ENCODE peak calls at places on chromosomes 12 and 14, in ten cellular contexts. Y is BJ; L is CD4-positive, alpha-beta T cell; X is activated B cell treated with CpG ODN at 0.5 μM for 24 hours; B is H9; P is neural crest cell; K is upper lobe of right lung; Q is mesothelial cell of epicardium; M is HCT116; A is hepatocyte. N is an unnamed sample.

GRCh38 chr12:111807232-111807631 is 34.8 kb upstream of the MAPKAPK5 start:
- DNase-seq in Y (no peak), L (no peak), X (no peak), B (no peak), P (no peak), K (no peak), Q (no peak), M (no peak), A (peak; percentile 50), N (peak; percentile 28)

GRCh38 chr14:96666088-96666487 is 131.1 kb upstream of the VRK1 start:
- DNase-seq in Y (no peak), L (no peak), X (no peak), B (no peak), P (no peak), K (no peak), Q (no peak), M (no peak), A (no peak), N (no peak)

GRCh38 chr14:92556255-92556741 is 42.7 kb downstream of the RIN3 start:
- DNase-seq in Y (no peak), L (no peak), X (no peak), B (no peak), P (no peak), K (no peak), Q (no peak), M (no peak), A (no peak), N (no peak)

GRCh38 chr12:89414851-89415250 is 62.5 kb upstream of the DUSP6 start:
- DNase-seq in Y (peak; percentile 52), L (no peak), X (no peak), B (no peak), P (no peak), K (no peak), Q (no peak), M (no peak), A (no peak), N (no peak)

GRCh38 chr12:60059180-60059579 is 463.4 kb downstream of the SLC16A7 start:
- DNase-seq in Y (no peak), L (no peak), X (no peak), B (no peak), P (no peak), K (no peak), Q (no peak), M (no peak), A (no peak), N (no peak)

GRCh38 chr12:115871714-115872113 is 405.8 kb downstream of the MED13L start:
- DNase-seq in Y (no peak), L (no peak), X (no peak), B (peak; percentile 74), P (peak; percentile 26), K (no peak), Q (no peak), M (peak; percentile 58), A (peak; percentile 49), N (no peak)

GRCh38 chr12:19166387-19166786 is 36.9 kb downstream of the PLEKHA5 start:
- DNase-seq in Y (no peak), L (no peak), X (no peak), B (no peak), P (no peak), K (no peak), Q (no peak), M (no peak), A (no peak), N (no peak)

GRCh38 chr14:68598621-68599447 is 194.0 kb downstream of the ZFP36L1 start:
- DNase-seq in Y (no peak), L (no peak), X (no peak), B (no peak), P (peak; percentile 22), K (peak; percentile 77), Q (no peak), M (peak; percentile 97), A (peak; percentile 82), N (no peak)

DNA sequence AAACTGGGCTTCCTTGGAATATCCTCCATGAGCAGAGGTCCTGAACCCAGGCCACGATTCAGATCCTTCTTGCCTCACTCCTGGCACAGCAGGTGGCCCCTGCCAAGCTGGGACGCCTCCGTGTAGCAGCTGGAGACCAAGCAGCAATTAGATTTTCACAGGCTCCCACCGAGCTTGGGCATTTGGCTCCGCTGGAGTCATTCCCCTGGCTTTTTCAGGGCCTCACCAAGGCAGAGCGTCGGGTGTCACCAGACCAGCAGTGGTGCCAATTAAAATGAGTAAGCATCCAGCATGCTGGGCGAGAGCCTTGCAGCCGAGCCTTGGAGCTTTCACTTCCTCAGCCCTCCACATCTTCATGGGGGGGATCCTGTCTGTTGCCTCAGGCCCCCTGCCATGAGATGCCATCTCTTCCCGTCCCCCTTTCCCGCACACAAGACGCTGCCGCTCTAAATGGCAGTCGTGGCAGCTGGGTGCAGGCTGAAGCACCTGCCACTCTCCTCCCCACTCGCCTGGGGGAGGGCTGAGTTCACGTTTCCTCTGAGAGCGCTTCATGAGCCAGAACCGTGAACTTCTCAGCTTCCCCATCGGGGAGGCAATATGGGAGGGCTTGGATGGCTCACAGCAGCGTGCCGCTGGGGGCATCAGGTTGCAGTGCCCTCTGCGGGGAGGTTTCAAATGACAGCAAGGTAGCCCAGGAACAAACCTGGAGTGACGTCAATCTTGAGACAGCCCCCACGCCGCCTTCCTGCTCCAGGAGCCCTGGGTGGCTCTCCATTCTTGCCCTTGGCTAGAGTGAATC is 11.7 kb downstream of the TPCN1 start:
- DNase-seq in Y (no peak), L (peak; percentile 62), X (peak; percentile 73), B (peak; percentile 95), P (no peak), K (no peak), Q (no peak), M (no peak), A (no peak), N (no peak)
- TF ChIP-seq CTCF in Y (no peak), L (peak; percentile 32), X (no peak), B (peak; percentile 47), P (no peak), K (no peak), Q (no peak), M (no peak), A (no peak), N (no peak)

GRCh38 chr12:104048162-104048561 is 1.8 kb downstream of the GLT8D2 start:
- DNase-seq in Y (no peak), L (no peak), X (no peak), B (no peak), P (no peak), K (no peak), Q (no peak), M (no peak), A (no peak), N (no peak)

GRCh38 chr12:104046306-104046705 is 3.7 kb downstream of the GLT8D2 start:
- DNase-seq in Y (no peak), L (no peak), X (no peak), B (no peak), P (no peak), K (no peak), Q (no peak), M (no peak), A (no peak), N (no peak)

GRCh38 chr12:104044158-104044557 is 5.8 kb downstream of the GLT8D2 start:
- DNase-seq in Y (no peak), L (no peak), X (no peak), B (no peak), P (no peak), K (no peak), Q (no peak), M (no peak), A (no peak), N (no peak)

DNA sequence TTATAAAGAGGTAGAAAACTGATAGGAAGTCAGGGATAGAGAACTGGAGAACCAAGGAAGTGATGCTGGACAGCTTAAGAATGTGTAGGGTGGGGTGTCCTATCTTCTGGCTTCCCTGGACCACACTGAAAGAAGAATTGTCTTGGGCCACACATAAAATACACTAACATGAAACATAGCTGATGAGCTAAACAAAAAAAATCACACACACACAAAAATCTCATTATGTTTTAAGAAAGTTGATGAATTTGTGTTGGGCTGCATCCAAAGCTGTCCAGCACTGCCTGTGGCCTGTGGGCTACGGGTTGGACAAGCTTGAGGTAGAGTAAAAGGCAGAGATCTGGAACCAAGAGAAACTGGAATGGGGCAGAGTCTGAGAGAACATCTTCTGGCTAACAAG is 7.4 kb downstream of the GLT8D2 start:
- DNase-seq in Y (no peak), L (no peak), X (no peak), B (no peak), P (no peak), K (no peak), Q (no peak), M (no peak), A (no peak), N (no peak)
- TF ChIP-seq CTCF in Y (no peak), L (no peak), X (no peak), B (no peak), P (no peak), K (no peak), Q (no peak), M (no peak), A (no peak), N (no peak)

GRCh38 chr14:103105580-103106168 is 11.1 kb downstream of the EXOC3L4 start:
- DNase-seq in Y (no peak), L (no peak), X (no peak), B (no peak), P (no peak), K (no peak), Q (no peak), M (no peak), A (no peak), N (no peak)
- TF ChIP-seq CTCF in Y (no peak), L (no peak), X (no peak), B (no peak), P (no peak), K (no peak), Q (no peak), M (no peak), A (peak; percentile 21), N (no peak)

GRCh38 chr12:65612440-65612839 is 211.8 kb upstream of the HMGA2 start:
- DNase-seq in Y (no peak), L (no peak), X (no peak), B (no peak), P (no peak), K (no peak), Q (no peak), M (no peak), A (no peak), N (no peak)

GRCh38 chr12:65611396-65611795 is 212.9 kb upstream of the HMGA2 start:
- DNase-seq in Y (no peak), L (no peak), X (no peak), B (no peak), P (no peak), K (no peak), Q (no peak), M (no peak), A (no peak), N (no peak)

GRCh38 chr12:65608319-65608916 is 215.9 kb upstream of the HMGA2 start:
- DNase-seq in Y (no peak), L (no peak), X (no peak), B (no peak), P (no peak), K (no peak), Q (no peak), M (no peak), A (no peak), N (no peak)

GRCh38 chr12:65607271-65607880 is 216.9 kb upstream of the HMGA2 start:
- DNase-seq in Y (no peak), L (no peak), X (no peak), B (no peak), P (no peak), K (no peak), Q (no peak), M (no peak), A (peak; percentile 28), N (no peak)

DNA sequence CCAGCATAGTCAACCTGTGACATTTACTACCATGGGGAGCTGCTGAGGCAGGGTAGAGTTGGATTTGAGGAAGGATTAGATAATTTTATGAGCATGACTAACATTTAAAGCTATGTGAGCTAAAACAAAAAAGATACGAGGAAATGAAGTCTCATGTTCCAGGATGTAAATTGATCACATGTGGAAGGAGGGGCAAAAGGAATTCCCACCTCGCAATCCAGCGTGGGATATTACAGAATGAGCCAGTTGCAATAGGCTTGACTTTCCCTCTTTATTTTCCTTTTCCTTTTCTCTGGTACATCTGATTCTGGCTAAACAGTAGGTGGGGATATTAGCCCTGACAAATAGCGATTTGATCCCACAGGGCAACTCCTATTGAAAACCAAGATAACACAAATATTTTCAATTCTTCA is 214.9 kb upstream of the HMGA2 start:
- DNase-seq in Y (peak; percentile 94), L (no peak), X (no peak), B (no peak), P (no peak), K (no peak), Q (no peak), M (peak; percentile 48), A (no peak), N (no peak)
- TF ChIP-seq CTCF in Y (peak; percentile 27), L (no peak), X (no peak), B (no peak), P (no peak), K (no peak), Q (no peak), M (peak; percentile 4), A (no peak), N (peak; percentile 79)

N was measured in chondrocyte.